ENCODE peak calls at places on chromosomes 4 and X, in eight cellular contexts. P, T, V, G, K, C, R and O are unnamed samples.

GRCh38 chr4:160129439-160129838 is 1026.6 kb downstream of the RAPGEF2 start:
- DNase-seq in K (no peak), G (no peak), T (no peak), R (no peak), P (no peak), C (no peak), V (no peak), O (no peak)

GRCh38 chrX:134013092-134013497 is 27.7 kb upstream of the GPC3 start:
- DNase-seq in G (no peak), V (no peak), T (no peak), C (no peak), P (no peak), K (no peak), R (no peak), O (no peak)

GRCh38 chr4:72084587-72085011 is 52.8 kb downstream of the NPFFR2 start:
- DNase-seq in K (no peak), V (no peak), G (no peak), R (no peak), P (no peak), T (no peak), C (no peak), O (no peak)

GRCh38 chrX:101957174-101957573 is 25.3 kb upstream of the ZMAT1 start:
- DNase-seq in C (no peak), V (no peak), R (no peak), P (no peak), G (no peak), T (no peak), K (no peak), O (no peak)

GRCh38 chr4:5845035-5845905 is 47.6 kb downstream of the CRMP1 start:
- DNase-seq in T (no peak), P (no peak), V (no peak), G (no peak), R (no peak), C (no peak), K (no peak), O (no peak)

GRCh38 chrX:73563740-73564073 is 710 bp downstream of the CHIC1 start:
- DNase-seq in T (no peak), V (no peak), R (no peak), K (no peak), P (peak; percentile 1), G (no peak), C (no peak), O (no peak)

GRCh38 chr4:138576684-138577083 is 334.5 kb upstream of the SLC7A11 start:
- DNase-seq in G (no peak), P (no peak), T (peak; percentile 10), K (no peak), V (no peak), C (no peak), R (no peak), O (no peak)

GRCh38 chrX:103531002-103531401 is 11.7 kb upstream of the RAB40A start:
- DNase-seq in C (no peak), V (no peak), P (no peak), T (no peak), K (no peak), R (no peak), G (no peak), O (no peak)

GRCh38 chr4:152165146-152165545 is 370.7 kb downstream of the FBXW7 start:
- DNase-seq in G (no peak), T (peak; percentile 6), V (no peak), K (no peak), C (no peak), R (no peak), P (no peak), O (no peak)